ENCODE peak calls at places on chromosome 18, in five cellular contexts. One of them, this sample, is unnamed.

GRCh38 chr18:50986360-50987087 is 18.7 kb downstream of the ELAC1 start:
- DNase-seq in aorta: no peak
- DNase-seq in psoas muscle: no peak
- DNase-seq in astrocyte: peak; percentile 63
- DNase-seq in HCT116: no peak
- DNase-seq in this sample: no peak

GRCh38 chr18:48134609-48135008 is 204.2 kb upstream of the SMAD2 start:
- DNase-seq in astrocyte: no peak
- DNase-seq in aorta: no peak
- DNase-seq in HCT116: no peak
- DNase-seq in psoas muscle: no peak
- DNase-seq in this sample: no peak

GRCh38 chr18:9701604-9702324 is 6.3 kb upstream of the RAB31 start:
- DNase-seq in HCT116: no peak
- DNase-seq in astrocyte: no peak
- DNase-seq in aorta: no peak
- DNase-seq in psoas muscle: no peak
- DNase-seq in this sample: no peak

GRCh38 chr18:1663879-1664705 is 759.4 kb downstream of the ADCYAP1 start:
- DNase-seq in aorta: peak; percentile 69
- DNase-seq in HCT116: peak; percentile 32
- DNase-seq in psoas muscle: peak; percentile 52
- DNase-seq in astrocyte: peak; percentile 1
- DNase-seq in this sample: no peak

GRCh38 chr18:48791636-48792105 is 159.1 kb downstream of the SMAD7 start:
- DNase-seq in psoas muscle: no peak
- DNase-seq in HCT116: no peak
- DNase-seq in astrocyte: no peak
- DNase-seq in aorta: no peak
- DNase-seq in this sample: peak; percentile 36

GRCh38 chr18:8253943-8254342 is 355.3 kb upstream of the RAB12 start:
- DNase-seq in astrocyte: no peak
- DNase-seq in aorta: no peak
- DNase-seq in psoas muscle: no peak
- DNase-seq in HCT116: no peak
- DNase-seq in this sample: no peak

GRCh38 chr18:70181015-70181414 is 24.5 kb downstream of the RTTN start:
- DNase-seq in psoas muscle: no peak
- DNase-seq in HCT116: peak; percentile 94
- DNase-seq in astrocyte: peak; percentile 92
- DNase-seq in aorta: no peak
- DNase-seq in this sample: no peak

GRCh38 chr18:22378672-22379282 is 38.9 kb downstream of the CTAGE1 start:
- DNase-seq in astrocyte: no peak
- DNase-seq in HCT116: peak; percentile 39
- DNase-seq in aorta: peak; percentile 47
- DNase-seq in psoas muscle: no peak
- DNase-seq in this sample: no peak

GRCh38 chr18:26868968-26869586 is 3.6 kb upstream of the AQP4 start:
- DNase-seq in HCT116: no peak
- DNase-seq in aorta: no peak
- DNase-seq in astrocyte: no peak
- DNase-seq in psoas muscle: no peak
- DNase-seq in this sample: no peak

GRCh38 chr18:42086288-42086687 is 131.3 kb downstream of the PIK3C3 start:
- DNase-seq in aorta: no peak
- DNase-seq in psoas muscle: no peak
- DNase-seq in HCT116: no peak
- DNase-seq in astrocyte: peak; percentile 75
- DNase-seq in this sample: no peak

GRCh38 chr18:80147418-80148315 is 38.6 kb downstream of the ADNP2 start:
- DNase-seq in psoas muscle: peak; percentile 89
- DNase-seq in astrocyte: peak; percentile 73
- DNase-seq in aorta: peak; percentile 88
- DNase-seq in HCT116: no peak
- DNase-seq in this sample: peak; percentile 84

GRCh38 chr18:63126134-63127067 is 193.2 kb downstream of the BCL2 start:
- DNase-seq in psoas muscle: no peak
- DNase-seq in astrocyte: no peak
- DNase-seq in aorta: no peak
- DNase-seq in HCT116: no peak
- DNase-seq in this sample: no peak

GRCh38 chr18:63119647-63120046 is 199.9 kb downstream of the BCL2 start:
- DNase-seq in HCT116: peak; percentile 31
- DNase-seq in astrocyte: peak; percentile 2
- DNase-seq in aorta: no peak
- DNase-seq in psoas muscle: peak; percentile 64
- DNase-seq in this sample: no peak

GRCh38 chr18:63120541-63121059 is 199.0 kb downstream of the BCL2 start:
- DNase-seq in astrocyte: no peak
- DNase-seq in HCT116: no peak
- DNase-seq in psoas muscle: no peak
- DNase-seq in aorta: no peak
- DNase-seq in this sample: no peak
- H3K27ac ChIP-seq in astrocyte: no peak overlapping the region
- H3K27ac ChIP-seq in HCT116: no peak overlapping the region
- H3K27ac ChIP-seq in psoas muscle: peak overlapping the region; percentile 74
- H3K27ac ChIP-seq in aorta: no peak overlapping the region
- H3K27ac ChIP-seq in this sample: no peak overlapping the region

GRCh38 chr18:60372598-60372997 is at the start of gene MC4R:
- DNase-seq in astrocyte: peak; percentile 74
- DNase-seq in psoas muscle: no peak
- DNase-seq in HCT116: peak; percentile 48
- DNase-seq in aorta: no peak
- DNase-seq in this sample: no peak
- H3K4me3 ChIP-seq in astrocyte: peak within 1 kb of the TSS; percentile 47
- H3K4me3 ChIP-seq in psoas muscle: no peak within 1 kb of the TSS
- H3K4me3 ChIP-seq in HCT116: peak within 1 kb of the TSS; percentile 36
- H3K4me3 ChIP-seq in aorta: no peak within 1 kb of the TSS
- H3K4me3 ChIP-seq in this sample: peak within 1 kb of the TSS; percentile 25

GRCh38 chr18:61893304-61893970 is 630 bp upstream of the RNF152 start:
- DNase-seq in HCT116: no peak
- DNase-seq in aorta: peak; percentile 64
- DNase-seq in astrocyte: no peak
- DNase-seq in psoas muscle: peak; percentile 58
- DNase-seq in this sample: peak; percentile 75
- H3K27ac ChIP-seq in HCT116: no peak overlapping the region
- H3K27ac ChIP-seq in aorta: no peak overlapping the region
- H3K27ac ChIP-seq in astrocyte: peak overlapping the region; percentile 59
- H3K27ac ChIP-seq in psoas muscle: peak overlapping the region; percentile 61
- H3K27ac ChIP-seq in this sample: peak overlapping the region; percentile 97

DNA sequence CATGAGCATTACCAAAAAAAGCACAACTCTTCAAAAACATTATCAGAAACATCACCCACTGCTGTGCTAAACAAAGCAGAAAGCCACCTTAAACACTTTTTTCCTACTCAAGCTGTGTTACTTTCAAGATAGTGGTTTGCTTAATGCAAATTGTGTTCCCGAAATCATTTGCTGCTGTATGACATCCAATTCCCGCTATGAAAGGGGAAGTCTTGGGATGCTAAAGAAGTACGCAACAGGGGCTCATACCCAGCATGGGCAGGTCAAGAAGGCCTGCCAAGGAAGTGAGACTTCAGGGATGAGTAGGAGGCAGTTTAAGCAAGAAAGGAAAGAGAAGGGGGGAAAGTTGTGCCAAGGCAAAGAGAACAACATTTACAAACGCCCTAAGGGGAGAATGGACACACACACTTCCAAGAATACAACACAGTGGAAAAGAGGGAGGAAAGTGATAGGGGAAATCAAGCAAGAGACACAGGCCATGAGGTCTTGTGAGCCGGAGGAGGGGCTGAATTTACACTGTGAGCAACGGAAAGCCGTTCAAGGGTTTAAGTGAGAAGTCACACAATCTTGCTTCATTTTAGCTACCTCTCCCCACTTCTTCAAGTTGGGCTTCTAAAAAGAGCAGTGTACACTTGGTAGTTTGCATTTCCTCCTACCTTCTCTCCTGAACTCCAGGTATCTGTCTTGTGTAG is 4.1 kb downstream of the PTPN2 start:
- DNase-seq in HCT116: no peak
- DNase-seq in astrocyte: no peak
- DNase-seq in psoas muscle: no peak
- DNase-seq in aorta: no peak
- DNase-seq in this sample: no peak
- H3K4me3 ChIP-seq in HCT116: no peak overlapping the region
- H3K4me3 ChIP-seq in astrocyte: no peak overlapping the region
- H3K4me3 ChIP-seq in psoas muscle: no peak overlapping the region
- H3K4me3 ChIP-seq in aorta: no peak overlapping the region
- H3K4me3 ChIP-seq in this sample: no peak overlapping the region

GRCh38 chr18:76566987-76567386 is 71.9 kb upstream of the ZNF516 start:
- DNase-seq in aorta: no peak
- DNase-seq in HCT116: no peak
- DNase-seq in astrocyte: no peak
- DNase-seq in psoas muscle: no peak
- DNase-seq in this sample: no peak

GRCh38 chr18:76567835-76568445 is 72.9 kb upstream of the ZNF516 start:
- DNase-seq in astrocyte: no peak
- DNase-seq in HCT116: no peak
- DNase-seq in aorta: no peak
- DNase-seq in psoas muscle: no peak
- DNase-seq in this sample: no peak

GRCh38 chr18:76564636-76565237 is 69.7 kb upstream of the ZNF516 start:
- DNase-seq in HCT116: no peak
- DNase-seq in aorta: no peak
- DNase-seq in astrocyte: no peak
- DNase-seq in psoas muscle: no peak
- DNase-seq in this sample: no peak

GRCh38 chr18:76564117-76564516 is 69.1 kb upstream of the ZNF516 start:
- DNase-seq in HCT116: peak; percentile 62
- DNase-seq in aorta: no peak
- DNase-seq in astrocyte: peak; percentile 84
- DNase-seq in psoas muscle: no peak
- DNase-seq in this sample: no peak

DNA sequence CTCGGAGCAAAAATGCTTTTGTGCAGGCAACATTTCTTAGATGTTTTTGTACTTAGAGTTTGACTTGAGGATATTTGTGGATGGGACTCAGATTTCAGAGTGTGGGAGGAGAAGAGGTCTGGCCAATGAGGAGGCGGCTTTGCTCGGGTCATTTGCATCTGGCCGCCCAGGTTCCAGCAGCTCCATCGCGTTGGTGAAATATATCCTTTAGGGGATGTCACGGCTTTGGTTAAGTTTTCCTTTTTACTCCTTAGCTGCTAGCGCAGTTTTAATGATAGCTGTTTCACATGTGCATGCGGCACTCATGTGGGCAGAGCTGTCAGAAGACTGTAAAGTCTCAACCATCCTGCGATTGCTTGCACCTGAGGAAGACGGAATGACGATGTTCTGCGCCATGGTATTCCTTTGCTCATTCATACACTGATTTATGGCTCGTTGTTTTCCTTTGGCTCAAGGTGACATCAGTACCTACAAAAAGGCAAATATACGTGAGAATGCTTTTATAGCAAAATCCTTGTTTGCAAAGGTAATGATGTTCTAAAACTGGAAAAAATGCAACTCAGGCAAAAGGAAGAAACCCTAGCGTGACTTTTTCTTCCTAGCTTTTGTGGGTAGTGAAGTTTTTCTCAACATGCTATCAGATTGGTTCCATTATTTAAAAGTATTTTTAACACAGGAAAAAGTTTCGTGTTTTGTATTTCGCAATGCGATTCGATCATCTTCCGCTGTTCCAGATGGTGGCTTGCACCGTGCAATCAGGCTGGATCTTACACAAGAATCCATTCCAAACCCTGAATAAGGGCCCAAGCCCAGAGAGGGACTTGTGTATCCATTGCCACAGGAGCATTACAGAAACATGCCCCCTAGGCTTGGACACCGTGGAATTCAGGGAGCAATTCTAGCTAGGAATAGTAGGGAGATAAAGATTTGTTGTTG is 70.5 kb upstream of the ZNF516 start:
- DNase-seq in astrocyte: peak; percentile 92
- DNase-seq in aorta: peak; percentile 80
- DNase-seq in psoas muscle: peak; percentile 79
- DNase-seq in HCT116: no peak
- DNase-seq in this sample: no peak
- H3K27ac ChIP-seq in astrocyte: peak overlapping the region; percentile 78
- H3K27ac ChIP-seq in aorta: no peak overlapping the region
- H3K27ac ChIP-seq in psoas muscle: peak overlapping the region; percentile 72
- H3K27ac ChIP-seq in HCT116: no peak overlapping the region
- H3K27ac ChIP-seq in this sample: peak overlapping the region; percentile 85

GRCh38 chr18:57439617-57439975 is 4.4 kb downstream of the ONECUT2 start:
- DNase-seq in HCT116: no peak
- DNase-seq in psoas muscle: no peak
- DNase-seq in astrocyte: no peak
- DNase-seq in aorta: no peak
- DNase-seq in this sample: no peak
- H3K4me3 ChIP-seq in HCT116: no peak overlapping the region
- H3K4me3 ChIP-seq in psoas muscle: peak overlapping the region; percentile 25
- H3K4me3 ChIP-seq in astrocyte: no peak overlapping the region
- H3K4me3 ChIP-seq in aorta: no peak overlapping the region
- H3K4me3 ChIP-seq in this sample: peak overlapping the region; percentile 25

GRCh38 chr18:76553715-76554603 is 58.9 kb upstream of the ZNF516 start:
- DNase-seq in HCT116: no peak
- DNase-seq in aorta: no peak
- DNase-seq in astrocyte: no peak
- DNase-seq in psoas muscle: no peak
- DNase-seq in this sample: no peak

GRCh38 chr18:76558881-76559667 is 64.0 kb upstream of the ZNF516 start:
- DNase-seq in psoas muscle: no peak
- DNase-seq in astrocyte: peak; percentile 59
- DNase-seq in aorta: no peak
- DNase-seq in HCT116: peak; percentile 73
- DNase-seq in this sample: no peak

GRCh38 chr18:76557026-76557575 is 62.1 kb upstream of the ZNF516 start:
- DNase-seq in psoas muscle: no peak
- DNase-seq in HCT116: no peak
- DNase-seq in astrocyte: peak; percentile 12
- DNase-seq in aorta: no peak
- DNase-seq in this sample: no peak

DNA sequence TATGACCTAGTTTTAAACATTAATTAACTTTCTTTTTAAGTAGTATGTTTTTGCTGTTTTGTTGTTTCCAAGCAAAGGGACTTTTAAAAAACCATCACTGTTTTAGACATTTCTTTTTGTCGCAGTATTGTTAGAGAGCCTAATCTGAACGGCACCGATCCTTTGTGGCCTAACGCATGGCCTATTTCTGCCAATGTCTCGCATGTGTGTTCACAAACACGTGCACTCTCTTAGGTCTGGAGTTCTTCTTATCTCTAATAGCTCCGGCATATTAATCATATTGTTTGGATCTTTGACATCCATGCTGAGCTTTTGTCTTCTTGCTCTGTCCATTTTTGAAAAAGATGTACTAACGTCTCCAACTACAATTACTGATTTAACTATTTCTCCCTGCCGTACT is 59.7 kb upstream of the ZNF516 start:
- DNase-seq in aorta: no peak
- DNase-seq in astrocyte: no peak
- DNase-seq in psoas muscle: no peak
- DNase-seq in HCT116: no peak
- DNase-seq in this sample: no peak
- H3K27ac ChIP-seq in aorta: no peak overlapping the region
- H3K27ac ChIP-seq in astrocyte: no peak overlapping the region
- H3K27ac ChIP-seq in psoas muscle: no peak overlapping the region
- H3K27ac ChIP-seq in HCT116: no peak overlapping the region
- H3K27ac ChIP-seq in this sample: no peak overlapping the region

GRCh38 chr18:57210101-57210661 is 63.3 kb downstream of the BOD1L2 start:
- DNase-seq in astrocyte: peak; percentile 63
- DNase-seq in HCT116: peak; percentile 63
- DNase-seq in aorta: peak; percentile 54
- DNase-seq in psoas muscle: no peak
- DNase-seq in this sample: no peak
- H3K4me3 ChIP-seq in astrocyte: no peak overlapping the region
- H3K4me3 ChIP-seq in HCT116: peak overlapping the region; percentile 48
- H3K4me3 ChIP-seq in aorta: no peak overlapping the region
- H3K4me3 ChIP-seq in psoas muscle: no peak overlapping the region
- H3K4me3 ChIP-seq in this sample: peak overlapping the region; percentile 51

GRCh38 chr18:55433140-55433539 is 154.9 kb downstream of the TCF4 start:
- DNase-seq in HCT116: no peak
- DNase-seq in astrocyte: no peak
- DNase-seq in aorta: no peak
- DNase-seq in psoas muscle: no peak
- DNase-seq in this sample: no peak
- H3K27ac ChIP-seq in HCT116: no peak overlapping the region
- H3K27ac ChIP-seq in astrocyte: no peak overlapping the region
- H3K27ac ChIP-seq in aorta: no peak overlapping the region
- H3K27ac ChIP-seq in psoas muscle: peak overlapping the region; percentile 68
- H3K27ac ChIP-seq in this sample: no peak overlapping the region

This sample was measured in coronary artery.